ENCODE peak calls at places on chromosomes 5 and 9, in seven cellular contexts. I is progenitor cell of endocrine pancreas, V is sigmoid colon, L is AG09319, E is brain microvascular endothelial cell, A is neural progenitor cell, P is lower leg skin. F is an unnamed sample.

GRCh38 chr5:3226171-3226570 is 369.5 kb upstream of the IRX1 start:
- DNase-seq in A (no peak), L (no peak), E (no peak), I (no peak), V (no peak), P (no peak), F (no peak)

GRCh38 chr9:124858330-124859046 is 3.3 kb downstream of the RPL35 start:
- DNase-seq in L (no peak), P (no peak), I (no peak), E (no peak), V (no peak), A (no peak), F (no peak)

GRCh38 chr9:4540425-4540824 is 50.2 kb downstream of the SLC1A1 start:
- DNase-seq in L (no peak), V (no peak), E (no peak), I (no peak), A (no peak), P (no peak), F (no peak)

GRCh38 chr5:172487671-172488070 is 33.3 kb upstream of the SH3PXD2B start:
- DNase-seq in L (no peak), E (no peak), A (no peak), I (no peak), P (no peak), V (no peak), F (no peak)

GRCh38 chr9:26165426-26165825 is 487.2 kb upstream of the TUSC1 start:
- DNase-seq in I (no peak), A (no peak), E (no peak), P (no peak), V (no peak), L (no peak), F (no peak)

GRCh38 chr5:73454379-73455036 is 5.9 kb upstream of the FOXD1 start:
- DNase-seq in E (peak), P (no peak), A (peak), L (peak), V (no peak), I (peak), F (peak)

GRCh38 chr9:98851730-98852462 is 44.4 kb downstream of the GALNT12 start:
- DNase-seq in V (no peak), L (no peak), E (peak), I (no peak), P (no peak), A (no peak), F (no peak)

GRCh38 chr9:28086881-28087280 is 513.6 kb upstream of the C9orf72 start:
- DNase-seq in V (no peak), P (no peak), L (no peak), I (no peak), A (no peak), E (no peak), F (no peak)

GRCh38 chr5:158382473-158382872 is 523.5 kb upstream of the CLINT1 start:
- DNase-seq in E (peak), A (no peak), L (peak), I (no peak), V (peak), P (peak), F (no peak)

GRCh38 chr5:128413356-128413755 is 124.7 kb downstream of the FBN2 start:
- DNase-seq in I (no peak), A (no peak), V (no peak), P (no peak), E (no peak), L (no peak), F (no peak)

GRCh38 chr9:115133649-115134048 is 15.7 kb upstream of the TNC start:
- DNase-seq in L (peak), I (no peak), V (no peak), A (no peak), P (no peak), E (peak), F (no peak)

GRCh38 chr5:147892696-147893296 is 13.5 kb downstream of the C5orf46 start:
- DNase-seq in P (peak), I (peak), V (no peak), L (no peak), A (peak), E (no peak), F (no peak)

GRCh38 chr5:122757268-122757667 is 17.6 kb upstream of the SNX2 start:
- DNase-seq in E (no peak), I (no peak), A (no peak), V (no peak), P (no peak), L (no peak), F (no peak)

GRCh38 chr9:131349881-131350563 is 43.9 kb upstream of the PRRC2B start:
- DNase-seq in P (peak), L (peak), V (peak), A (peak), E (peak), I (peak), F (peak)
- TF ChIP-seq CTCF in P (peak), L (peak), V (peak), A (peak), E (peak), I (peak), F (peak)

DNA sequence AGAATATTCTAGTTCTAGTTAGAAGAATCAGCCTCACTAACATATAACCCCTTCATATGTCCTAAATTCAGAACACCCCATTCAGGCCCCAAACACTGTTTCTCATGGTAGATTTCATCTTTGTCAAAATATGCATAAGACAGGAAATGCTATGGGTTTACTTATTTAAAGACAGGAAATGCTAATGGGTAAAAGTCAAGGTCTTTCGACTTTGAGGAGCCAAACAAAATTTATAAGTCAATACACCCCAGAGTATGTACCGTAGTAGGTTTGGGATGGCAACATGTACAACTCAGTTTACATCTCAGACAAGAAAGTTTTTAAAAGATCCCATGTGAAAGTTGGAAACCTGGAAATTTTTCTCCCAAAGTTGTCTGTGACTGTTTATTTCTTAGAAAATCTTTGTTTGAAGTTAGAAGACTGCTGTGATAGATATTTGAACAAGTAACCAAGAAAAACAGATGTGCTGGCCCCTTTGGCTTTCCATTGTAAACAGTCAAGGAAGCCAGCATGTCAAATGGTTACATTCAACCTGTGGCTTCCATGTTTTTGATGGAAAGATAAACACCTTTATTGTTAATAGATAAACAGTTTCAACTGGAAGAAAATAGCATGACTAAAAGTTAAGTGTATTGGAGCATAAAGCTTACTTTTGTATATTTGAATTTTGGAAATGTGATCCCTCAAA is 102.2 kb downstream of the INIP start:
- DNase-seq in L (no peak), V (no peak), P (no peak), E (no peak), I (no peak), A (no peak), F (no peak)
- TF ChIP-seq CTCF in L (no peak), V (no peak), P (no peak), E (no peak), I (no peak), A (no peak), F (no peak)

GRCh38 chr5:136079195-136079985 is 50.6 kb downstream of the TGFBI start:
- DNase-seq in E (peak), P (no peak), A (peak), V (no peak), I (no peak), L (no peak), F (no peak)
- TF ChIP-seq CTCF in E (peak), P (no peak), A (peak), V (no peak), I (no peak), L (no peak), F (no peak)

DNA sequence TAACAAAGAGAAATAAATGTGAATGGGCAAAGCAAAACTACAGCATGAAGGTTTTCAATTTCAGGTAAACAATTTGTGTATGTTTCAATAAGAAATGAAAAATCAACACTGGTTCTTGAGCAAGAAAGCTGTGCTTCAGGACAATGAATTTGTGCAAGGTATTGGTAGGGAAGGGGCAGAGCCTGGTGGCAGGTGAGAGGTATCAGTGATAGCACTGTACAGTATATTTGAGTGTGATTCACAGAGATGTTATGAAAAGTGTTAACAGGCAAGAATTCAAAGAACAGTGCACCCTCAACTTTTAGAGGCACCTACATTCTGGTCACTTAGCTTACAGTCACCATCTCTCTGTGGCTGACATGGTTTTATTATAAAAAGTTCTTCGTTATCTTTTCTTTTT is 25.7 kb downstream of the PLPP1 start:
- DNase-seq in P (no peak), V (no peak), L (no peak), E (no peak), A (no peak), I (no peak), F (no peak)
- TF ChIP-seq CTCF in P (no peak), V (no peak), L (no peak), E (no peak), A (no peak), I (no peak), F (no peak)

DNA sequence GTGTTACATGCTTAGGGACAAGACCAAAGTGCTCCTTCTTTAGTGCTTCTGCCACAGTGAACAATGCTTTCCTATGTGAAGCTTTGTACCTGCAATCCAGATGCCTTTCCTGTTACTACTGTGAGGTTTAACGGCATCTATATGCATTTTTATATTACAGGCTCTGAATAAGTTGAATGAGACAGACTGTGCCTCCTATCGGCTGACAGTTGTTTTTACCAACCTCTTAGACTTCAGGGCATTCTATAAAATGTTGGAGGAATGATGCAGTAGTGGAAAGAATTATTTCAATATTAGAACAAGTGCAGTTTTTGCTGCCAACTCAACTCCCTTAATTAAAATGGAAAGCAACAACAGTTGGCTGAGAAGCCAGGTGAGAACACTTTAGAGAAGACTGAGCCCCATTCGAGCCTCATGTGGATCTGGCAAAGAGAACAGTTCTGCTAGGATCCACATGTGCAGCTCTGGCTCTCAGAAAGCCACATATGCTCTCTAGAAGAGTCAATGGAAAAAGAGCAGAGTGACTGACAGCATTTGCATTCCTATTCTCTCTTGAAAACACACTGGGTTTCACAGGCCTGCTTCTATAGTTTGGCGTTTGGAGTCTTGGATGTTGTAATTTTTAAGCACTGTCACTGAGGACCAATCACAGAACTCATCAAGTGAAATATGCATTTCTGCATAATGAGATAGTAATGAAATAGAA is 147.5 kb downstream of the LURAP1L start:
- DNase-seq in E (no peak), A (no peak), I (no peak), L (no peak), V (no peak), P (no peak), F (no peak)
- TF ChIP-seq CTCF in E (no peak), A (no peak), I (no peak), L (peak), V (no peak), P (no peak), F (no peak)

DNA sequence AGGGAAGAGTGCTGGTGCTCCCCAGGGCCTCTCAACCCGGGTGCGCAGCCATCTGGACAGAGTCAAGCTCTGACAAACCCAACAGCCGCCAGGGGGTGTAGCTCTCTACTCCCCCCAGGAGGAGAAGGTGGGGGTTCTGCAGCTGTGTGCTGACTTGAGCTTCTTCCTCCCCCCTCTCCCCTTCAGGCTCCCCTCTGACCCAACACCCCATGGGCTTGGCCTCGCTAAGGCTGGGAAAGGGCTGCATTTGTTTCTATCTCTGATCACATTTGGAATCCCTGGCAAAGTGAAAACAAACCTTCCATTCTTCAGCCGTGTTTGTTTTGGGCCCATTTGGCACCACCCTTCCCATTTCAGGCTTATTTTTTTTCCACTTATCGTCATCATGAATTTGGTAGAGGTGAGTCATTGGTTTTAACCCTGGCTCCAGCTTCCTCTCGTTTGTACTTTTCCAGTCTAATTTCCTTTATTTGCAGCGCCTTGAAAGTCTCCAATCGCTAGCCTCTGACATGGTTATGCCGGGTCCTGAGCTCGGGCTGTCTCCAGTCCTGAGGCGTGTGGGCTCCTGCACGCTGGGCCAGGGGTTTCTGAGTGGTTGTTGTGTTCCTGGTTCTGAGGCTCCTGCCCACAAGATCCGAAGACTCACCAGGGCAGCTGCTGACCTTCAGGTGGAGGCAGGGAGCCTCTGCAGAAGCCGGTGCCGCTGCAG is 36.1 kb downstream of the DAP start:
- DNase-seq in L (no peak), A (no peak), P (no peak), V (peak), E (peak), I (no peak), F (no peak)
- TF ChIP-seq CTCF in L (peak), A (no peak), P (no peak), V (no peak), E (peak), I (no peak), F (no peak)